ENCODE peak calls at places on chromosomes 1 and 21, in six cellular contexts. B, A, U, W, G and C are unnamed samples.

GRCh38 chr1:37673920-37674319 is 18.4 kb upstream of the CDCA8 start:
- DNase-seq in W (no peak), A (no peak), U (no peak), B (no peak), G (peak; percentile 15), C (peak; percentile 52)

GRCh38 chr1:10829067-10829818 is 32.8 kb upstream of the CASZ1 start:
- DNase-seq in B (no peak), A (no peak), G (no peak), U (no peak), W (no peak), C (no peak)

GRCh38 chr1:30375156-30375555 is 348.2 kb downstream of the MATN1 start:
- DNase-seq in G (no peak), A (no peak), W (no peak), B (no peak), U (no peak), C (no peak)

GRCh38 chr1:212311836-212312497 is 26.8 kb downstream of the PPP2R5A start:
- DNase-seq in W (no peak), U (no peak), B (no peak), G (no peak), A (no peak), C (no peak)

GRCh38 chr1:236416165-236416564 is 22.1 kb downstream of the EDARADD start:
- DNase-seq in U (no peak), G (no peak), B (no peak), A (no peak), W (no peak), C (no peak)

GRCh38 chr21:44695176-44695575 is 1.8 kb upstream of the KRTAP10-12 start:
- DNase-seq in W (no peak), A (no peak), B (no peak), U (no peak), G (no peak), C (no peak)

GRCh38 chr21:32772281-32773047 is 909 bp upstream of the PAXBP1 start:
- DNase-seq in A (peak; percentile 17), W (peak; percentile 24), U (peak; percentile 51), B (no peak), G (peak; percentile 47), C (peak; percentile 74)

GRCh38 chr1:156811171-156811570 is 5.5 kb downstream of the SH2D2A start:
- DNase-seq in G (no peak), A (no peak), W (no peak), B (no peak), U (no peak), C (no peak)

GRCh38 chr1:246609632-246610031 is 43.4 kb downstream of the CNST start:
- DNase-seq in G (no peak), B (no peak), A (no peak), W (no peak), U (no peak), C (no peak)

GRCh38 chr1:109969430-109969829 is 15.1 kb upstream of the AHCYL1 start:
- DNase-seq in A (no peak), B (no peak), W (no peak), G (no peak), U (no peak), C (no peak)

GRCh38 chr21:15731243-15731613 is 1.4 kb downstream of the USP25 start:
- DNase-seq in A (no peak), W (peak; percentile 27), U (no peak), B (no peak), G (no peak), C (no peak)

GRCh38 chr1:40595623-40596022 is 64.2 kb downstream of the ZNF684 start:
- DNase-seq in U (no peak), B (no peak), A (no peak), G (no peak), W (no peak), C (no peak)

GRCh38 chr1:43444151-43444826 is 9.4 kb downstream of the HYI start:
- DNase-seq in W (no peak), B (no peak), U (no peak), G (no peak), A (no peak), C (no peak)

GRCh38 chr1:18923721-18924610 is 21.6 kb upstream of the ALDH4A1 start:
- DNase-seq in G (no peak), U (peak; percentile 43), B (no peak), W (no peak), A (no peak), C (no peak)

GRCh38 chr21:38834725-38835124 is 29.0 kb downstream of the ETS2 start:
- DNase-seq in U (no peak), W (no peak), A (no peak), G (no peak), B (no peak), C (no peak)

GRCh38 chr1:7121622-7121988 is 336.4 kb downstream of the CAMTA1 start:
- DNase-seq in U (no peak), B (no peak), W (no peak), G (no peak), A (no peak), C (no peak)